ENCODE peak calls at places on chromosomes 12 and 14, in six cellular contexts. One of them, this sample, is unnamed.

GRCh38 chr12:54631988-54632728 is 2.5 kb downstream of the LACRT start:
- DNase-seq in mesenchymal stem cell: no peak
- DNase-seq in psoas muscle: no peak
- DNase-seq in dorsolateral prefrontal cortex: no peak
- DNase-seq in ascending aorta: no peak
- DNase-seq in astrocyte: no peak
- DNase-seq in this sample: no peak

GRCh38 chr14:26319139-26319864 is 278.5 kb downstream of the NOVA1 start:
- DNase-seq in ascending aorta: no peak
- DNase-seq in astrocyte: no peak
- DNase-seq in dorsolateral prefrontal cortex: no peak
- DNase-seq in mesenchymal stem cell: no peak
- DNase-seq in psoas muscle: no peak
- DNase-seq in this sample: no peak

GRCh38 chr14:90140956-90141316 is 79.1 kb downstream of the KCNK13 start:
- DNase-seq in ascending aorta: no peak
- DNase-seq in psoas muscle: no peak
- DNase-seq in mesenchymal stem cell: peak; percentile 14
- DNase-seq in astrocyte: peak; percentile 84
- DNase-seq in dorsolateral prefrontal cortex: no peak
- DNase-seq in this sample: peak; percentile 75

GRCh38 chr14:99819514-99819913 is 26.3 kb downstream of the EML1 start:
- DNase-seq in astrocyte: no peak
- DNase-seq in ascending aorta: no peak
- DNase-seq in psoas muscle: peak; percentile 27
- DNase-seq in mesenchymal stem cell: no peak
- DNase-seq in dorsolateral prefrontal cortex: no peak
- DNase-seq in this sample: no peak

GRCh38 chr14:89540830-89541470 is 123.9 kb upstream of the FOXN3 start:
- DNase-seq in psoas muscle: no peak
- DNase-seq in mesenchymal stem cell: peak; percentile 70
- DNase-seq in dorsolateral prefrontal cortex: no peak
- DNase-seq in ascending aorta: no peak
- DNase-seq in astrocyte: peak; percentile 92
- DNase-seq in this sample: no peak

GRCh38 chr12:81517296-81517695 is 241.9 kb downstream of the PPFIA2 start:
- DNase-seq in astrocyte: no peak
- DNase-seq in psoas muscle: no peak
- DNase-seq in ascending aorta: no peak
- DNase-seq in dorsolateral prefrontal cortex: no peak
- DNase-seq in mesenchymal stem cell: no peak
- DNase-seq in this sample: no peak

GRCh38 chr12:65612440-65612839 is 211.8 kb upstream of the HMGA2 start:
- DNase-seq in astrocyte: peak; percentile 39
- DNase-seq in psoas muscle: no peak
- DNase-seq in mesenchymal stem cell: no peak
- DNase-seq in dorsolateral prefrontal cortex: no peak
- DNase-seq in ascending aorta: no peak
- DNase-seq in this sample: no peak

GRCh38 chr12:106254724-106255123 is 6.9 kb upstream of the CKAP4 start:
- DNase-seq in astrocyte: no peak
- DNase-seq in mesenchymal stem cell: no peak
- DNase-seq in ascending aorta: no peak
- DNase-seq in psoas muscle: no peak
- DNase-seq in dorsolateral prefrontal cortex: no peak
- DNase-seq in this sample: no peak

GRCh38 chr12:3962661-3963483 is 89.7 kb upstream of the PARP11 start:
- DNase-seq in ascending aorta: no peak
- DNase-seq in dorsolateral prefrontal cortex: no peak
- DNase-seq in psoas muscle: no peak
- DNase-seq in mesenchymal stem cell: no peak
- DNase-seq in astrocyte: no peak
- DNase-seq in this sample: no peak

DNA sequence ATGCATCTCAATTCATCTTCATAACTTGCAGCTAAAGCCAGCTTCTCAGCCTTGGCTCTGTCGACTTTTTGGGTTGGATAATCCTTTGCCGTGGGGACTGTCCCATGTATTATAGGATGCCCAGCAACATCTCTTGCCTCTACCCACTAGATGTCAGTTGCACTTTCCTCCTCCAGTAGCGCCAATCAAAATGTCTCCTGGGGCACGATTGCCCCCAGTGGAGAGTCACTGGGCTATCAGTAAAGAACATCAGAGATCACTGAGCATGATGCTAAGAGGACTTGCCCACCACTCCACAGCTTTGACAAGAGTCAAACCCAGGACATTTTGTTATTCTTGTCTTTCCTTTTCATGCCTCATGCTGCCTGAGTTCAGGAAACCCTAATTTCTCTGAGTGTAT is 980.4 kb downstream of the VRK1 start:
- DNase-seq in psoas muscle: no peak
- DNase-seq in mesenchymal stem cell: no peak
- DNase-seq in astrocyte: no peak
- DNase-seq in ascending aorta: no peak
- DNase-seq in dorsolateral prefrontal cortex: no peak
- DNase-seq in this sample: no peak
- H3K4me3 ChIP-seq in psoas muscle: no peak overlapping the region
- H3K4me3 ChIP-seq in mesenchymal stem cell: no peak overlapping the region
- H3K4me3 ChIP-seq in astrocyte: no peak overlapping the region
- H3K4me3 ChIP-seq in ascending aorta: no peak overlapping the region
- H3K4me3 ChIP-seq in dorsolateral prefrontal cortex: no peak overlapping the region
- H3K4me3 ChIP-seq in this sample: no peak overlapping the region

GRCh38 chr12:25971675-25972035 is 13.2 kb downstream of the RASSF8 start:
- DNase-seq in dorsolateral prefrontal cortex: no peak
- DNase-seq in ascending aorta: no peak
- DNase-seq in mesenchymal stem cell: no peak
- DNase-seq in astrocyte: no peak
- DNase-seq in psoas muscle: no peak
- DNase-seq in this sample: no peak

GRCh38 chr12:25972783-25973182 is 14.3 kb downstream of the RASSF8 start:
- DNase-seq in psoas muscle: no peak
- DNase-seq in ascending aorta: no peak
- DNase-seq in mesenchymal stem cell: no peak
- DNase-seq in astrocyte: peak; percentile 79
- DNase-seq in dorsolateral prefrontal cortex: no peak
- DNase-seq in this sample: no peak

GRCh38 chr12:25965682-25966081 is 7.2 kb downstream of the RASSF8 start:
- DNase-seq in astrocyte: no peak
- DNase-seq in dorsolateral prefrontal cortex: no peak
- DNase-seq in ascending aorta: no peak
- DNase-seq in psoas muscle: no peak
- DNase-seq in mesenchymal stem cell: no peak
- DNase-seq in this sample: no peak

GRCh38 chr12:25970916-25971674 is 12.6 kb downstream of the RASSF8 start:
- DNase-seq in dorsolateral prefrontal cortex: no peak
- DNase-seq in astrocyte: no peak
- DNase-seq in mesenchymal stem cell: no peak
- DNase-seq in psoas muscle: no peak
- DNase-seq in ascending aorta: no peak
- DNase-seq in this sample: no peak

GRCh38 chr12:25970082-25970481 is 11.6 kb downstream of the RASSF8 start:
- DNase-seq in astrocyte: peak; percentile 39
- DNase-seq in mesenchymal stem cell: no peak
- DNase-seq in ascending aorta: no peak
- DNase-seq in dorsolateral prefrontal cortex: no peak
- DNase-seq in psoas muscle: no peak
- DNase-seq in this sample: no peak
- H3K27ac ChIP-seq in astrocyte: peak overlapping the region; percentile 29
- H3K27ac ChIP-seq in mesenchymal stem cell: no peak overlapping the region
- H3K27ac ChIP-seq in ascending aorta: no peak overlapping the region
- H3K27ac ChIP-seq in dorsolateral prefrontal cortex: no peak overlapping the region
- H3K27ac ChIP-seq in psoas muscle: no peak overlapping the region
- H3K27ac ChIP-seq in this sample: no peak overlapping the region

GRCh38 chr14:101823511-101824120 is 62.1 kb downstream of the PPP2R5C start:
- DNase-seq in ascending aorta: no peak
- DNase-seq in mesenchymal stem cell: peak; percentile 70
- DNase-seq in astrocyte: no peak
- DNase-seq in dorsolateral prefrontal cortex: no peak
- DNase-seq in psoas muscle: no peak
- DNase-seq in this sample: no peak

GRCh38 chr14:101824339-101824727 is 62.8 kb downstream of the PPP2R5C start:
- DNase-seq in dorsolateral prefrontal cortex: no peak
- DNase-seq in ascending aorta: no peak
- DNase-seq in astrocyte: no peak
- DNase-seq in psoas muscle: no peak
- DNase-seq in mesenchymal stem cell: no peak
- DNase-seq in this sample: no peak

GRCh38 chr14:101825797-101826196 is 64.3 kb downstream of the PPP2R5C start:
- DNase-seq in astrocyte: no peak
- DNase-seq in psoas muscle: no peak
- DNase-seq in dorsolateral prefrontal cortex: no peak
- DNase-seq in mesenchymal stem cell: no peak
- DNase-seq in ascending aorta: no peak
- DNase-seq in this sample: no peak

GRCh38 chr14:101821528-101821927 is 60.0 kb downstream of the PPP2R5C start:
- DNase-seq in ascending aorta: no peak
- DNase-seq in mesenchymal stem cell: no peak
- DNase-seq in psoas muscle: no peak
- DNase-seq in astrocyte: no peak
- DNase-seq in dorsolateral prefrontal cortex: no peak
- DNase-seq in this sample: no peak

GRCh38 chr14:101823081-101823480 is 61.6 kb downstream of the PPP2R5C start:
- DNase-seq in mesenchymal stem cell: peak; percentile 46
- DNase-seq in psoas muscle: no peak
- DNase-seq in dorsolateral prefrontal cortex: no peak
- DNase-seq in astrocyte: no peak
- DNase-seq in ascending aorta: no peak
- DNase-seq in this sample: no peak
- H3K4me3 ChIP-seq in mesenchymal stem cell: no peak overlapping the region
- H3K4me3 ChIP-seq in psoas muscle: peak overlapping the region; percentile 52
- H3K4me3 ChIP-seq in dorsolateral prefrontal cortex: peak overlapping the region; percentile 21
- H3K4me3 ChIP-seq in astrocyte: no peak overlapping the region
- H3K4me3 ChIP-seq in ascending aorta: peak overlapping the region; percentile 53
- H3K4me3 ChIP-seq in this sample: no peak overlapping the region

GRCh38 chr12:64445490-64445889 is 6.4 kb upstream of the TBK1 start:
- DNase-seq in astrocyte: no peak
- DNase-seq in ascending aorta: no peak
- DNase-seq in dorsolateral prefrontal cortex: no peak
- DNase-seq in psoas muscle: no peak
- DNase-seq in mesenchymal stem cell: no peak
- DNase-seq in this sample: no peak
- H3K27ac ChIP-seq in astrocyte: no peak overlapping the region
- H3K27ac ChIP-seq in ascending aorta: no peak overlapping the region
- H3K27ac ChIP-seq in dorsolateral prefrontal cortex: no peak overlapping the region
- H3K27ac ChIP-seq in psoas muscle: no peak overlapping the region
- H3K27ac ChIP-seq in mesenchymal stem cell: no peak overlapping the region
- H3K27ac ChIP-seq in this sample: no peak overlapping the region

DNA sequence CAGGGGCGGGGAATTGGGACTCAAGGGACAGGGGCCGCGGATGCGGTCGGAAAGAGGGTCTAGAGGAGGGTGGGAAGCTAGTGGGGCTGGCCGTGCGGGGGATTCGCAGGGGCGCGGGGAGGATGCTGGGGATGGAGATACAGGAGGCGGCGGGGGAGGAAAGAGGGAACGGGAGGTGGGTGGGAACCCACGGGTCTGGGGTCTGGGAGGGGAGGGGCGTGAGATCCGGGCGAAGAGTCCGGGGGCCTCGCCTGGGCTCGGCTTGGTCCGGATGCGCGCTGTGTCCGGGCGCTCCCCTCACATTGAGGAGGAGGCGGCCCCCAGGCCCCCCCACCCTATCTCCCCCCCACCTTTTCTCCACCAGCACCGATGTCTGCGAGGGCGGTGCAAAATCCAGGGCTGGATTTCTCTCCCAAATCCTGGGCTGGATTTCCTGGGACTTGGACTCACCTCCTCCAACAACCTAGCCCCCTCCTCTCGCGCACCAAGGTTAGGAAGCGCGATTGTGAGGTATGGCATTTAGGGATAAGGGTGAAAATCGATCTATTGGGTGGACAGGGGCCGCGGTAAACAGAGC is at the start of gene AGAP2:
- DNase-seq in mesenchymal stem cell: no peak
- DNase-seq in astrocyte: peak; percentile 12
- DNase-seq in dorsolateral prefrontal cortex: no peak
- DNase-seq in psoas muscle: no peak
- DNase-seq in ascending aorta: no peak
- DNase-seq in this sample: peak; percentile 98
- H3K4me3 ChIP-seq in mesenchymal stem cell: peak within 1 kb of the TSS; percentile 3
- H3K4me3 ChIP-seq in astrocyte: no peak within 1 kb of the TSS
- H3K4me3 ChIP-seq in dorsolateral prefrontal cortex: peak within 1 kb of the TSS; percentile 54
- H3K4me3 ChIP-seq in psoas muscle: peak within 1 kb of the TSS; percentile 65
- H3K4me3 ChIP-seq in ascending aorta: peak within 1 kb of the TSS; percentile 60
- H3K4me3 ChIP-seq in this sample: peak within 1 kb of the TSS; percentile 46

GRCh38 chr12:98719515-98720504 is 74.7 kb downstream of the APAF1 start:
- DNase-seq in ascending aorta: no peak
- DNase-seq in mesenchymal stem cell: no peak
- DNase-seq in astrocyte: no peak
- DNase-seq in dorsolateral prefrontal cortex: no peak
- DNase-seq in psoas muscle: no peak
- DNase-seq in this sample: no peak

GRCh38 chr12:98727196-98727595 is 82.1 kb downstream of the APAF1 start:
- DNase-seq in psoas muscle: no peak
- DNase-seq in ascending aorta: no peak
- DNase-seq in dorsolateral prefrontal cortex: no peak
- DNase-seq in mesenchymal stem cell: no peak
- DNase-seq in astrocyte: no peak
- DNase-seq in this sample: no peak

GRCh38 chr12:98724384-98725155 is 79.5 kb downstream of the APAF1 start:
- DNase-seq in psoas muscle: no peak
- DNase-seq in mesenchymal stem cell: no peak
- DNase-seq in astrocyte: peak; percentile 12
- DNase-seq in dorsolateral prefrontal cortex: no peak
- DNase-seq in ascending aorta: no peak
- DNase-seq in this sample: no peak

GRCh38 chr12:98721204-98721702 is 76.2 kb downstream of the APAF1 start:
- DNase-seq in mesenchymal stem cell: no peak
- DNase-seq in ascending aorta: no peak
- DNase-seq in dorsolateral prefrontal cortex: no peak
- DNase-seq in astrocyte: no peak
- DNase-seq in psoas muscle: no peak
- DNase-seq in this sample: no peak

GRCh38 chr12:98725481-98726247 is 80.6 kb downstream of the APAF1 start:
- DNase-seq in psoas muscle: no peak
- DNase-seq in ascending aorta: no peak
- DNase-seq in dorsolateral prefrontal cortex: peak; percentile 61
- DNase-seq in mesenchymal stem cell: peak; percentile 69
- DNase-seq in astrocyte: peak; percentile 75
- DNase-seq in this sample: peak; percentile 50
- H3K27ac ChIP-seq in psoas muscle: no peak overlapping the region
- H3K27ac ChIP-seq in ascending aorta: no peak overlapping the region
- H3K27ac ChIP-seq in dorsolateral prefrontal cortex: peak overlapping the region; percentile 90
- H3K27ac ChIP-seq in mesenchymal stem cell: peak overlapping the region; percentile 47
- H3K27ac ChIP-seq in astrocyte: peak overlapping the region; percentile 44
- H3K27ac ChIP-seq in this sample: no peak overlapping the region

GRCh38 chr14:94173885-94174621 is at the start of gene PPP4R4:
- DNase-seq in dorsolateral prefrontal cortex: peak; percentile 56
- DNase-seq in astrocyte: peak; percentile 47
- DNase-seq in psoas muscle: peak; percentile 80
- DNase-seq in mesenchymal stem cell: peak; percentile 73
- DNase-seq in ascending aorta: peak; percentile 92
- DNase-seq in this sample: peak; percentile 96
- H3K4me3 ChIP-seq in dorsolateral prefrontal cortex: peak within 1 kb of the TSS; percentile 76
- H3K4me3 ChIP-seq in astrocyte: peak within 1 kb of the TSS; percentile 62
- H3K4me3 ChIP-seq in psoas muscle: peak within 1 kb of the TSS; percentile 80
- H3K4me3 ChIP-seq in mesenchymal stem cell: peak within 1 kb of the TSS; percentile 68
- H3K4me3 ChIP-seq in ascending aorta: peak within 1 kb of the TSS; percentile 84
- H3K4me3 ChIP-seq in this sample: peak within 1 kb of the TSS; percentile 98

This sample was measured in SJCRH30.